ENCODE peak calls at places on chromosome 19, in nine cellular contexts. B is EH; Y is lung microvascular endothelial cell; R is neuronal stem cell; W is heart right ventricle; X is occipital lobe; V is activated gamma-delta T cell treated with anti-CD3 and anti-CD28 coated beads, Interleukin-2, amount 50 U/mL, for 16 hours; A is stimulated activated CD4-positive, alpha-beta T cell treated with anti-CD3 and anti-CD28 coated beads, Interleukin-4, amount 100 ng/mL, for 1 hour; I is astrocyte. C is an unnamed sample.

GRCh38 chr19:4327877-4328242 is 10.8 kb downstream of the STAP2 start:
- DNase-seq in I (no peak), W (no peak), X (no peak), R (no peak), Y (no peak), B (no peak), V (no peak), A (no peak), C (no peak)

GRCh38 chr19:17205237-17206140 is 9.7 kb upstream of the USE1 start:
- DNase-seq in W (peak), B (peak), R (no peak), I (no peak), Y (peak), V (no peak), A (peak), X (peak), C (peak)

GRCh38 chr19:18428173-18428836 is 9.1 kb downstream of the SSBP4 start:
- DNase-seq in X (no peak), B (no peak), W (no peak), I (no peak), Y (no peak), A (no peak), R (no peak), V (no peak), C (no peak)

GRCh38 chr19:13060233-13060963 is 42.3 kb downstream of the LYL1 start:
- DNase-seq in B (peak), A (no peak), I (no peak), X (peak), V (no peak), Y (no peak), R (no peak), W (peak), C (peak)

GRCh38 chr19:6059996-6060599 is 50.2 kb downstream of the RFX2 start:
- DNase-seq in A (no peak), X (no peak), V (no peak), I (no peak), Y (no peak), W (no peak), R (no peak), B (no peak), C (no peak)

GRCh38 chr19:4103073-4103418 is 20.9 kb downstream of the MAP2K2 start:
- DNase-seq in W (no peak), R (no peak), B (peak), A (no peak), X (no peak), Y (no peak), I (no peak), V (no peak), C (no peak)

GRCh38 chr19:53808710-53809125 is 15.4 kb downstream of the NLRP12 start:
- DNase-seq in B (peak), V (no peak), I (peak), R (no peak), W (no peak), X (no peak), A (no peak), Y (peak), C (no peak)

GRCh38 chr19:14354445-14354844 is 26.8 kb upstream of the ADGRE5 start:
- DNase-seq in W (no peak), X (no peak), I (no peak), B (no peak), Y (no peak), V (no peak), A (no peak), R (no peak), C (no peak)

GRCh38 chr19:29245221-29245620 is 32.3 kb upstream of the UQCRFS1 start:
- DNase-seq in V (no peak), W (no peak), B (peak), R (no peak), X (no peak), Y (no peak), A (no peak), I (no peak), C (no peak)

GRCh38 chr19:18725755-18726416 is 42.4 kb downstream of the CRTC1 start:
- DNase-seq in I (no peak), W (no peak), R (no peak), V (no peak), Y (no peak), B (no peak), A (no peak), X (no peak), C (no peak)

GRCh38 chr19:18493440-18494266 is 28.2 kb downstream of the ELL start:
- DNase-seq in B (no peak), A (no peak), V (no peak), X (no peak), R (no peak), W (no peak), I (no peak), Y (no peak), C (no peak)

GRCh38 chr19:16252459-16253205 is 54.9 kb downstream of the AP1M1 start:
- DNase-seq in X (no peak), Y (no peak), R (no peak), I (no peak), W (no peak), V (no peak), A (no peak), B (no peak), C (no peak)

GRCh38 chr19:7676376-7676775 is 514 bp upstream of the MCEMP1 start:
- DNase-seq in Y (no peak), V (no peak), A (no peak), I (no peak), R (no peak), W (no peak), B (no peak), X (no peak), C (peak)

GRCh38 chr19:47686679-47687450 is 26.4 kb upstream of the EHD2 start:
- DNase-seq in A (no peak), I (no peak), B (no peak), W (no peak), X (no peak), R (no peak), Y (no peak), V (no peak), C (no peak)

GRCh38 chr19:1457031-1457739 is 7.3 kb downstream of the APC2 start:
- DNase-seq in Y (no peak), R (no peak), V (no peak), A (no peak), W (peak), B (no peak), I (no peak), X (no peak), C (no peak)

GRCh38 chr19:16143399-16144215 is at the start of gene HSH2D:
- DNase-seq in W (peak), R (no peak), V (peak), I (no peak), A (peak), B (no peak), X (no peak), Y (no peak), C (peak)

GRCh38 chr19:964761-965694 is 19.1 kb upstream of the WDR18 start:
- DNase-seq in X (no peak), Y (no peak), V (no peak), A (no peak), R (no peak), W (no peak), I (peak), B (no peak), C (no peak)

GRCh38 chr19:41330476-41330875 is 20.5 kb downstream of the CCDC97 start:
- DNase-seq in W (no peak), A (no peak), R (no peak), V (no peak), B (no peak), X (no peak), I (no peak), Y (no peak), C (no peak)

GRCh38 chr19:12800873-12801465 is 631 bp downstream of the PRDX2 start:
- DNase-seq in V (no peak), B (peak), R (no peak), W (peak), X (no peak), I (no peak), Y (no peak), A (no peak), C (peak)

GRCh38 chr19:31770220-31770619 is 421.0 kb upstream of the TSHZ3 start:
- DNase-seq in Y (no peak), I (no peak), B (no peak), R (no peak), A (no peak), X (no peak), W (no peak), V (no peak), C (no peak)

GRCh38 chr19:48844472-48844871 is 8.2 kb upstream of the HSD17B14 start:
- DNase-seq in X (no peak), A (no peak), R (no peak), I (peak), B (peak), Y (peak), W (no peak), V (no peak), C (no peak)

GRCh38 chr19:47415953-47416666 is 3.2 kb downstream of the MEIS3 start:
- DNase-seq in X (no peak), A (no peak), W (no peak), V (no peak), R (no peak), Y (no peak), I (no peak), B (no peak), C (no peak)

GRCh38 chr19:51250786-51251452 is at the start of gene SIGLECL1:
- DNase-seq in I (no peak), B (no peak), W (no peak), X (no peak), A (no peak), Y (no peak), R (no peak), V (no peak), C (no peak)

GRCh38 chr19:799076-799881 is 2.0 kb downstream of the PTBP1 start:
- DNase-seq in W (no peak), A (no peak), I (peak), R (peak), V (no peak), Y (peak), B (peak), X (no peak), C (peak)

GRCh38 chr19:15875075-15875474 is 22.8 kb downstream of the CYP4F2 start:
- DNase-seq in W (no peak), I (no peak), X (no peak), A (no peak), Y (no peak), B (no peak), R (no peak), V (no peak), C (no peak)

GRCh38 chr19:32041681-32042292 is 303.6 kb upstream of the ZNF507 start:
- DNase-seq in I (no peak), W (peak), V (no peak), B (no peak), A (peak), Y (no peak), X (no peak), R (peak), C (peak)

GRCh38 chr19:31511696-31512095 is 162.5 kb upstream of the TSHZ3 start:
- DNase-seq in X (no peak), V (no peak), W (no peak), R (no peak), B (no peak), I (no peak), Y (no peak), A (no peak), C (no peak)

GRCh38 chr19:4454952-4455738 is 2.4 kb downstream of the UBXN6 start:
- DNase-seq in Y (peak), A (no peak), V (no peak), B (peak), X (no peak), I (no peak), R (no peak), W (no peak), C (no peak)

GRCh38 chr19:9362905-9363304 is at the start of gene ZNF177:
- DNase-seq in I (peak), B (peak), W (no peak), X (no peak), A (no peak), Y (no peak), R (no peak), V (no peak), C (no peak)

GRCh38 chr19:18859676-18860301 is 28.0 kb downstream of the UPF1 start:
- DNase-seq in R (no peak), B (no peak), Y (peak), W (no peak), V (no peak), X (no peak), I (no peak), A (no peak), C (no peak)

GRCh38 chr19:21947775-21948174 is 63.0 kb downstream of the ZNF208 start:
- DNase-seq in X (no peak), R (peak), B (no peak), W (no peak), Y (peak), A (no peak), V (no peak), I (peak), C (no peak)

GRCh38 chr19:15252398-15253018 is 20.3 kb upstream of the EPHX3 start:
- DNase-seq in R (no peak), Y (peak), I (peak), B (peak), V (no peak), A (no peak), W (no peak), X (peak), C (no peak)

GRCh38 chr19:10565028-10565566 is 713 bp downstream of the KRI1 start:
- DNase-seq in Y (peak), X (no peak), A (peak), I (no peak), B (peak), W (no peak), V (peak), R (peak), C (peak)

GRCh38 chr19:42275103-42275502 is 6.1 kb downstream of the CIC start:
- DNase-seq in R (no peak), A (no peak), I (no peak), W (no peak), V (no peak), B (no peak), X (no peak), Y (no peak), C (no peak)

GRCh38 chr19:34713262-34713637 is 20.8 kb upstream of the ZNF181 start:
- DNase-seq in W (no peak), X (no peak), R (no peak), I (no peak), B (no peak), V (no peak), A (no peak), Y (no peak), C (no peak)

GRCh38 chr19:46624958-46625661 is at the start of gene PTGIR:
- DNase-seq in R (no peak), X (no peak), W (peak), V (no peak), A (peak), Y (peak), B (peak), I (peak), C (peak)

GRCh38 chr19:38496603-38497487 is 63.4 kb downstream of the RYR1 start:
- DNase-seq in V (no peak), X (no peak), B (no peak), W (peak), Y (no peak), A (no peak), R (no peak), I (no peak), C (no peak)

C was measured in body of pancreas.